ENCODE peak calls at places on chromosomes 7 and 10, in six cellular contexts. P, X, K, F, V and O are unnamed samples.

GRCh38 chr7:117715784-117716445 is 157.3 kb downstream of the CTTNBP2 start:
- DNase-seq in P (no peak), X (peak), K (no peak), F (peak), V (peak), O (peak)

GRCh38 chr7:129436335-129436923 is 2.2 kb downstream of the STRIP2 start:
- DNase-seq in P (no peak), X (no peak), K (no peak), F (no peak), V (no peak), O (no peak)

GRCh38 chr10:3790272-3790671 is 5.3 kb upstream of the KLF6 start:
- DNase-seq in P (no peak), X (no peak), K (no peak), F (no peak), V (no peak), O (no peak)

GRCh38 chr10:87973635-87974034 is 110.2 kb downstream of the PTEN start:
- DNase-seq in P (no peak), X (no peak), K (no peak), F (no peak), V (peak), O (no peak)

GRCh38 chr7:103940382-103941268 is 48.8 kb downstream of the RELN start:
- DNase-seq in P (no peak), X (no peak), K (no peak), F (no peak), V (no peak), O (no peak)

GRCh38 chr10:112239347-112239746 is 43.9 kb upstream of the TECTB start:
- DNase-seq in P (no peak), X (no peak), K (no peak), F (no peak), V (no peak), O (no peak)

GRCh38 chr10:59648711-59649201 is 60.9 kb downstream of the SLC16A9 start:
- DNase-seq in P (no peak), X (peak), K (no peak), F (no peak), V (peak), O (no peak)

GRCh38 chr7:121329460-121330052 is 756 bp downstream of the WNT16 start:
- DNase-seq in P (no peak), X (no peak), K (no peak), F (peak), V (no peak), O (peak)

GRCh38 chr10:83432296-83433045 is 706.8 kb upstream of the GHITM start:
- DNase-seq in P (no peak), X (peak), K (no peak), F (no peak), V (peak), O (no peak)

GRCh38 chr10:83425306-83425705 is 714.0 kb upstream of the GHITM start:
- DNase-seq in P (no peak), X (no peak), K (no peak), F (no peak), V (no peak), O (no peak)

GRCh38 chr10:83427101-83427500 is 712.2 kb upstream of the GHITM start:
- DNase-seq in P (no peak), X (no peak), K (no peak), F (no peak), V (no peak), O (no peak)
- TF ChIP-seq CTCF in P (no peak), X (no peak), K (no peak), F (no peak), V (no peak), O (no peak)

DNA sequence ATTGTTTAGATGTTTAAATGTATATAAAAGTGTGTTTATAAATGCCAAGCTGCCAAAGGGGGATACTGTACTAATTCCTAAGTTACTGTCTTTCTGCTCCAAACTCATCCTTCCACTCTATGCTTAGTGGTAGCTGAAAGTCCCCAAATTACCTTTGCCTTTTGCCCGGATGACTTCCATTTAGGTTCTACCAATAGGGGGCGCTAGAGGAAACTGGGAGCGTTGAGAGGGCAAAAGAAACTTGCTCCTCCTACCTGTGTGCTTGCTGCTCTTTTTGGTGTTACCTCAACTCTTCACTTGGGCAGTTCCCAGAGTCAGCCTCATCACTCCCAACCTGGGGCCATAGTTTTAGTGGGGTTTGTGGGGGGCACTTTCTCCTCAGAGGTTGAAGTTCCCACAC is 5.9 kb upstream of the OR2A25 start:
- DNase-seq in P (no peak), X (no peak), K (no peak), F (no peak), V (no peak), O (no peak)
- TF ChIP-seq CTCF in P (no peak), X (no peak), K (no peak), F (peak), V (peak), O (peak)

GRCh38 chr10:73940634-73941221 is 29.8 kb downstream of the PLAU start:
- DNase-seq in P (peak), X (peak), K (peak), F (peak), V (peak), O (peak)
- TF ChIP-seq CTCF in P (peak), X (peak), K (peak), F (peak), V (peak), O (peak)

GRCh38 chr7:1758859-1759521 is 88.9 kb downstream of the ELFN1 start:
- DNase-seq in P (no peak), X (no peak), K (no peak), F (no peak), V (no peak), O (no peak)
- TF ChIP-seq CTCF in P (no peak), X (no peak), K (no peak), F (no peak), V (no peak), O (no peak)

GRCh38 chr10:62248465-62248864 is 20.2 kb downstream of the RTKN2 start:
- DNase-seq in P (no peak), X (peak), K (no peak), F (no peak), V (peak), O (no peak)
- TF ChIP-seq CTCF in P (no peak), X (peak), K (no peak), F (no peak), V (peak), O (no peak)

GRCh38 chr7:9036080-9036479 is 602.7 kb downstream of the NXPH1 start:
- DNase-seq in P (no peak), X (no peak), K (no peak), F (no peak), V (no peak), O (no peak)
- TF ChIP-seq CTCF in P (no peak), X (no peak), K (no peak), F (no peak), V (no peak), O (no peak)

GRCh38 chr10:71782221-71782916 is 9.0 kb upstream of the VSIR start:
- DNase-seq in P (no peak), X (no peak), K (no peak), F (no peak), V (no peak), O (no peak)

GRCh38 chr10:71782917-71783490 is 9.7 kb upstream of the VSIR start:
- DNase-seq in P (no peak), X (no peak), K (no peak), F (no peak), V (no peak), O (no peak)

GRCh38 chr10:71783917-71784678 is 10.8 kb upstream of the VSIR start:
- DNase-seq in P (no peak), X (no peak), K (no peak), F (no peak), V (no peak), O (no peak)

GRCh38 chr10:71780722-71781121 is 7.4 kb upstream of the VSIR start:
- DNase-seq in P (no peak), X (no peak), K (no peak), F (no peak), V (no peak), O (no peak)

DNA sequence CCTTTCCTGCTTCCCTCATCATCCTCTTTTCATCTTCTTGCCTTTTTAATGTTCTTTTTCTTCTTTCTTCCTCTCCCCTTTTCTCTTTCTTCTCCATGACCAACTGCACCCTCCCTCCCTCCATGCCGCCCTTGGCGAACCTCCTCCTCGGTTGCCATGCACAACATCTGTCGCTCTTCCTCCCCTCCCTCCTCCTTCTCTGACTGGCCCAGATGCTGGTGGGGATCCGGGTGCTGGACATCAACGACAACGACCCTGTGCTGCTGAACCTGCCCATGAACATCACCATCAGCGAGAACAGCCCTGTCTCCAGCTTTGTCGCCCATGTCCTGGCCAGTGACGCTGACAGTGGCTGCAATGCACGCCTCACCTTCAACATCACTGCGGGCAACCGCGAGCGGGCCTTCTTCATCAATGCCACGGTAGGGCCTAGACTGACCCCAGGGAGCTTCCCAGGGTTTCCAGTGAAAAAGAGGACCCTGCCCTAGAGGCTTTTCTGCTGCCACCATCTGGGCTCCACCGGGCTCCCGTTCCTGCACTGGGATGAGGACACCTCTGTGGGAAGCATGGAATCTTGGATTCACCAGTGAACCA is 11.5 kb upstream of the VSIR start:
- DNase-seq in P (no peak), X (no peak), K (no peak), F (no peak), V (no peak), O (no peak)
- TF ChIP-seq CTCF in P (no peak), X (no peak), K (no peak), F (no peak), V (no peak), O (no peak)